ENCODE peak calls at places on chromosomes 2 and 18, in ten cellular contexts. One of them, this sample, is unnamed.

GRCh38 chr18:11654736-11655604 is 34.1 kb upstream of the GNAL start:
- DNase-seq in coronary artery: no peak
- DNase-seq in endothelial cell: peak
- DNase-seq in fibroblast of the aortic adventitia: peak
- DNase-seq in H1: peak
- DNase-seq in astrocyte of the spinal cord: peak
- DNase-seq in left ventricle myocardium inferior: peak
- DNase-seq in A549: peak
- DNase-seq in K562: peak
- DNase-seq in OCI-LY7: peak
- DNase-seq in this sample: peak

GRCh38 chr2:210399440-210400041 is 77.0 kb downstream of the LANCL1 start:
- DNase-seq in endothelial cell: no peak
- DNase-seq in K562: no peak
- DNase-seq in OCI-LY7: peak
- DNase-seq in left ventricle myocardium inferior: no peak
- DNase-seq in coronary artery: no peak
- DNase-seq in astrocyte of the spinal cord: peak
- DNase-seq in A549: no peak
- DNase-seq in fibroblast of the aortic adventitia: peak
- DNase-seq in H1: no peak
- DNase-seq in this sample: peak

GRCh38 chr2:233857511-233858118 is 3.3 kb upstream of the HJURP start:
- DNase-seq in A549: peak
- DNase-seq in coronary artery: no peak
- DNase-seq in H1: no peak
- DNase-seq in endothelial cell: peak
- DNase-seq in fibroblast of the aortic adventitia: no peak
- DNase-seq in astrocyte of the spinal cord: no peak
- DNase-seq in K562: peak
- DNase-seq in left ventricle myocardium inferior: no peak
- DNase-seq in OCI-LY7: peak
- DNase-seq in this sample: peak

GRCh38 chr2:32064021-32064678 is 794 bp downstream of the SPAST start:
- DNase-seq in K562: peak
- DNase-seq in left ventricle myocardium inferior: no peak
- DNase-seq in OCI-LY7: peak
- DNase-seq in coronary artery: no peak
- DNase-seq in H1: no peak
- DNase-seq in endothelial cell: no peak
- DNase-seq in A549: no peak
- DNase-seq in fibroblast of the aortic adventitia: peak
- DNase-seq in astrocyte of the spinal cord: peak
- DNase-seq in this sample: no peak

GRCh38 chr2:189421644-189422043 is 19.6 kb upstream of the WDR75 start:
- DNase-seq in fibroblast of the aortic adventitia: peak
- DNase-seq in endothelial cell: no peak
- DNase-seq in left ventricle myocardium inferior: no peak
- DNase-seq in coronary artery: no peak
- DNase-seq in A549: no peak
- DNase-seq in K562: no peak
- DNase-seq in H1: no peak
- DNase-seq in astrocyte of the spinal cord: peak
- DNase-seq in OCI-LY7: no peak
- DNase-seq in this sample: no peak

GRCh38 chr2:233976690-233977294 is 59.6 kb downstream of the TRPM8 start:
- DNase-seq in OCI-LY7: peak
- DNase-seq in A549: peak
- DNase-seq in astrocyte of the spinal cord: peak
- DNase-seq in H1: no peak
- DNase-seq in left ventricle myocardium inferior: no peak
- DNase-seq in fibroblast of the aortic adventitia: peak
- DNase-seq in endothelial cell: peak
- DNase-seq in coronary artery: no peak
- DNase-seq in K562: peak
- DNase-seq in this sample: peak

GRCh38 chr2:1024981-1025380 is 74.3 kb downstream of the SNTG2 start:
- DNase-seq in H1: no peak
- DNase-seq in left ventricle myocardium inferior: no peak
- DNase-seq in A549: no peak
- DNase-seq in coronary artery: no peak
- DNase-seq in K562: no peak
- DNase-seq in OCI-LY7: no peak
- DNase-seq in astrocyte of the spinal cord: peak
- DNase-seq in endothelial cell: no peak
- DNase-seq in fibroblast of the aortic adventitia: peak
- DNase-seq in this sample: peak

GRCh38 chr2:217340176-217340575 is 480.3 kb upstream of the TNP1 start:
- DNase-seq in K562: no peak
- DNase-seq in H1: no peak
- DNase-seq in fibroblast of the aortic adventitia: no peak
- DNase-seq in astrocyte of the spinal cord: no peak
- DNase-seq in A549: no peak
- DNase-seq in OCI-LY7: no peak
- DNase-seq in coronary artery: no peak
- DNase-seq in left ventricle myocardium inferior: no peak
- DNase-seq in endothelial cell: no peak
- DNase-seq in this sample: no peak

GRCh38 chr2:166610180-166610919 is 116.3 kb upstream of the SCN7A start:
- DNase-seq in K562: no peak
- DNase-seq in H1: no peak
- DNase-seq in endothelial cell: peak
- DNase-seq in left ventricle myocardium inferior: no peak
- DNase-seq in A549: no peak
- DNase-seq in astrocyte of the spinal cord: peak
- DNase-seq in fibroblast of the aortic adventitia: no peak
- DNase-seq in OCI-LY7: no peak
- DNase-seq in coronary artery: no peak
- DNase-seq in this sample: peak

GRCh38 chr2:14288016-14288415 is 344.5 kb upstream of the LRATD1 start:
- DNase-seq in astrocyte of the spinal cord: no peak
- DNase-seq in A549: no peak
- DNase-seq in endothelial cell: no peak
- DNase-seq in H1: no peak
- DNase-seq in K562: no peak
- DNase-seq in left ventricle myocardium inferior: no peak
- DNase-seq in coronary artery: no peak
- DNase-seq in fibroblast of the aortic adventitia: no peak
- DNase-seq in OCI-LY7: no peak
- DNase-seq in this sample: no peak
- TF ChIP-seq CTCF in astrocyte of the spinal cord: no peak
- TF ChIP-seq CTCF in A549: no peak
- TF ChIP-seq CTCF in endothelial cell: no peak
- TF ChIP-seq CTCF in H1: no peak
- TF ChIP-seq CTCF in K562: no peak
- TF ChIP-seq CTCF in left ventricle myocardium inferior: no peak
- TF ChIP-seq CTCF in coronary artery: no peak
- TF ChIP-seq CTCF in fibroblast of the aortic adventitia: no peak
- TF ChIP-seq CTCF in OCI-LY7: no peak
- TF ChIP-seq CTCF in this sample: no peak

DNA sequence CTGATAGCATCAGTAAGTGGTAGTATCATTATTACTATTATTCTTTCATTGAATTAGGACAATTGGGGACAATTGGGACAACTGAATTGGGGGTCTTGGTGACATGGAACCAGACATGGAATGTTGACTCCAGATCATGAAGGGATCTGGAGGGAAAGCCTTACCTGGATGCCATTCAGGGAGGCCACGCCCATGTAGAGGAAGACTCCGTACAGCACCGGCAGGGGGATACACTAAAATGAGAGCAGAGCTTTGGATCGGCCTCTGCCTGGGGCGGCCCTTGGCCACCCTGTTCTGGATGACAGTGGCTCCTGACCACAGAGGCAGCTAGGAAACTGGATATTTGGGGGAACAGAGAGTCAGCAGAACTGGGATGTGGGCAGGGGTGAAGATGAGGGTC is 29.2 kb downstream of the MTHFD2 start:
- DNase-seq in fibroblast of the aortic adventitia: no peak
- DNase-seq in coronary artery: no peak
- DNase-seq in left ventricle myocardium inferior: no peak
- DNase-seq in K562: peak
- DNase-seq in astrocyte of the spinal cord: no peak
- DNase-seq in H1: no peak
- DNase-seq in endothelial cell: no peak
- DNase-seq in A549: no peak
- DNase-seq in OCI-LY7: no peak
- DNase-seq in this sample: no peak
- TF ChIP-seq CTCF in fibroblast of the aortic adventitia: no peak
- TF ChIP-seq CTCF in coronary artery: no peak
- TF ChIP-seq CTCF in left ventricle myocardium inferior: peak
- TF ChIP-seq CTCF in K562: peak
- TF ChIP-seq CTCF in astrocyte of the spinal cord: no peak
- TF ChIP-seq CTCF in H1: no peak
- TF ChIP-seq CTCF in endothelial cell: no peak
- TF ChIP-seq CTCF in A549: no peak
- TF ChIP-seq CTCF in OCI-LY7: no peak
- TF ChIP-seq CTCF in this sample: no peak

DNA sequence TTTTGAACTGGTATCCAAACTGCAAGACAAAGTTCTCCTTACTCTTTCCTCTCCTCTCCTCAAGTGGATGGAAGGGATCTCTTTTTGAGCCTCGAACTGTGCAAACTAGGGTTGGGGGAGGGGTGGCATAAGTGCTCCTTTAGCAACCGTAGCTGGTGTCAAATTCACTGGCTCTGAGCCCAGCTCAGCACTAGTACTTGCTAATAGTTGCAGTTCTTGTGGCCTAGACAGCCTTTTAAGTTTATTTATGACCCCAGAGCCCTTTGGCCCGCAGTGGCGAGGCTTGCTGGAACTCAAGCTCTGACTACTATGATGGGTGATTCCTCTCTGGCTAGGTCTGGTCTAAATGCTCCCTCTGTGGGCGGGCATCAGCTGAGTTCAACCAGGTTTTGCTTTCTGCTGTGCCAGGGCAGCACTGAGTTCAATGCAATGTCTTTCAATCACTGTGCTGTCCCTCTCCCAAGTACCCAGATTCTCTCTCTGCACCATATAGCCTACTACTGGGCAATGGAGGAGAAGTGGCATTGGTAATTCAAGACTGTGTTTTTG is 528.4 kb upstream of the SYT4 start:
- DNase-seq in coronary artery: no peak
- DNase-seq in K562: no peak
- DNase-seq in H1: no peak
- DNase-seq in A549: no peak
- DNase-seq in endothelial cell: no peak
- DNase-seq in left ventricle myocardium inferior: no peak
- DNase-seq in astrocyte of the spinal cord: peak
- DNase-seq in OCI-LY7: no peak
- DNase-seq in fibroblast of the aortic adventitia: peak
- DNase-seq in this sample: peak
- TF ChIP-seq CTCF in coronary artery: no peak
- TF ChIP-seq CTCF in K562: no peak
- TF ChIP-seq CTCF in H1: no peak
- TF ChIP-seq CTCF in A549: no peak
- TF ChIP-seq CTCF in endothelial cell: no peak
- TF ChIP-seq CTCF in left ventricle myocardium inferior: no peak
- TF ChIP-seq CTCF in astrocyte of the spinal cord: no peak
- TF ChIP-seq CTCF in OCI-LY7: no peak
- TF ChIP-seq CTCF in fibroblast of the aortic adventitia: no peak
- TF ChIP-seq CTCF in this sample: no peak

GRCh38 chr2:196591004-196591403 is 48.5 kb upstream of the CCDC150 start:
- DNase-seq in K562: no peak
- DNase-seq in left ventricle myocardium inferior: no peak
- DNase-seq in A549: no peak
- DNase-seq in coronary artery: no peak
- DNase-seq in OCI-LY7: no peak
- DNase-seq in astrocyte of the spinal cord: no peak
- DNase-seq in endothelial cell: no peak
- DNase-seq in fibroblast of the aortic adventitia: no peak
- DNase-seq in H1: no peak
- DNase-seq in this sample: peak

GRCh38 chr2:196594158-196594557 is 45.4 kb upstream of the CCDC150 start:
- DNase-seq in endothelial cell: no peak
- DNase-seq in K562: no peak
- DNase-seq in coronary artery: no peak
- DNase-seq in A549: no peak
- DNase-seq in OCI-LY7: no peak
- DNase-seq in astrocyte of the spinal cord: no peak
- DNase-seq in left ventricle myocardium inferior: no peak
- DNase-seq in H1: no peak
- DNase-seq in fibroblast of the aortic adventitia: no peak
- DNase-seq in this sample: no peak

GRCh38 chr2:196591621-196592022 is 47.9 kb upstream of the CCDC150 start:
- DNase-seq in endothelial cell: no peak
- DNase-seq in fibroblast of the aortic adventitia: no peak
- DNase-seq in astrocyte of the spinal cord: no peak
- DNase-seq in H1: no peak
- DNase-seq in coronary artery: no peak
- DNase-seq in left ventricle myocardium inferior: no peak
- DNase-seq in OCI-LY7: no peak
- DNase-seq in K562: no peak
- DNase-seq in A549: no peak
- DNase-seq in this sample: no peak

GRCh38 chr2:196592912-196593881 is 46.3 kb upstream of the CCDC150 start:
- DNase-seq in left ventricle myocardium inferior: peak
- DNase-seq in coronary artery: peak
- DNase-seq in fibroblast of the aortic adventitia: peak
- DNase-seq in A549: peak
- DNase-seq in K562: peak
- DNase-seq in astrocyte of the spinal cord: peak
- DNase-seq in H1: no peak
- DNase-seq in OCI-LY7: no peak
- DNase-seq in endothelial cell: peak
- DNase-seq in this sample: peak

DNA sequence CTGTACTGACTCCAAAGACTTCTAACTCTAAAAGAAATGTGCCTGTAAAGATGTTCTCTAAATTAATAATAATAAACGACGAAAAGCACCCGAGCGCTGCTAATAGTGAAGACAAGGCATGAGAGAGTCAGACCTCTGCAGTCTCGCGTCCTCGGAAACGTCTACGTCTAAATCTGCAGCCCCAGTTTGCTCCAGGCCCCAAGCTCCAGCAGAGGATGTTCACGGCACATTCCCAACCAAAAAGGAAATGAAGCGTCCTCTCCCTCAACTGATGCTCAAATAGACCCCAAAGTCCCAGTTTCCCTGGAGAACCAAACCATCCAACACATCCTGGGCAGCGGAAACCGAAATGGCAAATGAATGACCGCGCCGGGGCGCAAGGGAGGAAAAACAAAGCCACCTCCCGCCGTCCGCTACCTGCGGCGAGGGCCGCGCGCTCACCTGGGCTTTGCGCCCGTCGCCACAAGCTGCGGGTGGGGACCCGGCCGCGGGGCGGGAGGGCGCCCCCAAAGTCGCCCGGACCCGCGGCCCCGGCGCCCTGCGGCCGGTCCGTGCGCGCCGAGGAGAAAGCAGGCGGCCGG is 47.1 kb upstream of the CCDC150 start:
- DNase-seq in astrocyte of the spinal cord: peak
- DNase-seq in A549: no peak
- DNase-seq in OCI-LY7: no peak
- DNase-seq in K562: no peak
- DNase-seq in coronary artery: no peak
- DNase-seq in left ventricle myocardium inferior: peak
- DNase-seq in endothelial cell: peak
- DNase-seq in H1: no peak
- DNase-seq in fibroblast of the aortic adventitia: peak
- DNase-seq in this sample: peak
- TF ChIP-seq CTCF in astrocyte of the spinal cord: peak
- TF ChIP-seq CTCF in A549: peak
- TF ChIP-seq CTCF in OCI-LY7: no peak
- TF ChIP-seq CTCF in K562: no peak
- TF ChIP-seq CTCF in coronary artery: no peak
- TF ChIP-seq CTCF in left ventricle myocardium inferior: peak
- TF ChIP-seq CTCF in endothelial cell: no peak
- TF ChIP-seq CTCF in H1: no peak
- TF ChIP-seq CTCF in fibroblast of the aortic adventitia: peak
- TF ChIP-seq CTCF in this sample: peak

This sample was measured in cardiac muscle cell.